ENCODE peak calls at places on chromosomes 11 and 22, in seven cellular contexts. B is colonic mucosa, P is pancreas, M is tibial artery, C is right lobe of liver, Y is Peyer's patch, K is OCI-LY7. D is an unnamed sample.

GRCh38 chr11:88345408-88345807 is 7.9 kb upstream of the CTSC start:
- DNase-seq in P (no peak), M (no peak), B (no peak), C (no peak), Y (no peak), K (no peak), D (no peak)

GRCh38 chr11:114059984-114060401 is 482 bp downstream of the ZBTB16 start:
- DNase-seq in B (peak; percentile 58), Y (peak; percentile 72), K (no peak), C (no peak), M (no peak), P (peak; percentile 70), D (no peak)

GRCh38 chr11:36688892-36689291 is 90.9 kb upstream of the RAG2 start:
- DNase-seq in B (no peak), Y (no peak), P (no peak), M (no peak), K (no peak), C (no peak), D (no peak)

GRCh38 chr11:46894506-46894905 is 23.8 kb downstream of the LRP4 start:
- DNase-seq in Y (no peak), M (no peak), K (no peak), C (no peak), P (no peak), B (no peak), D (no peak)

GRCh38 chr22:48737461-48738203 is 1090.0 kb downstream of the BRD1 start:
- DNase-seq in Y (peak; percentile 34), P (no peak), M (peak; percentile 60), C (no peak), B (no peak), K (no peak), D (no peak)

GRCh38 chr11:60970369-60970774 is 1.1 kb upstream of the CD6 start:
- DNase-seq in M (no peak), K (peak; percentile 66), B (peak; percentile 67), C (no peak), Y (peak; percentile 78), P (peak; percentile 89), D (peak; percentile 25)

GRCh38 chr11:132095230-132096165 is 725.1 kb downstream of the NTM start:
- DNase-seq in C (no peak), P (no peak), K (no peak), B (no peak), M (no peak), Y (no peak), D (no peak)

GRCh38 chr22:25403752-25404471 is 160.6 kb upstream of the GRK3 start:
- DNase-seq in B (peak; percentile 47), M (no peak), Y (no peak), C (no peak), P (peak; percentile 54), K (no peak), D (no peak)

GRCh38 chr11:2295971-2296912 is 5.5 kb downstream of the C11orf21 start:
- DNase-seq in K (no peak), Y (peak; percentile 33), B (no peak), M (peak; percentile 32), P (peak; percentile 32), C (peak; percentile 42), D (no peak)

DNA sequence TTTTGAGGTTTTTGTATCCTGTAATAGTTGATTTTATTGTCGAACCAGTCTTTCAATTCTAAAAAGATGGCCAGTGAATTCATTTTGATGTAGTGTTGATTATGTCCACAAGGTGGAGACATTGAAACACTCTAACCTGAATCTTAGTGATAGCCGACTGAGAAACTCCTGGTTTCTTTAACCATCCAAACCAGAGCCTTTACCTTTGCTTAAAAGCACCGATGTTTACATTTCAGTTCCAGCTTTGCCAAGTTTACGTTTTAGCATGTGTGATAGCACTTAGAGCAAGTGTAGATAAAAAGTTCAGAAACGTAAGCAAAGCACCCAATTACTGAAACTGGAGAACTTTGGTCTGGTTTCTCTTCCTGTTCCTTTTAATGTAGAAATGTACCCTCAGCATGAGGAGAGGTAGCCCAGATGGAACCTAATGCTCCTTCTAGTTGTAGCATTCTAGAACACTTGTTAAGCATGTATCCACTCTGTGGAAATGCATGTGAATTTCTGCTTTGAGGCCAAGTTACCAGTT is 208.7 kb downstream of the DBX1 start:
- DNase-seq in C (no peak), K (peak; percentile 58), Y (no peak), B (no peak), M (no peak), P (no peak), D (peak; percentile 25)
- TF ChIP-seq CTCF in C (peak; percentile 86), K (peak; percentile 88), Y (peak; percentile 83), B (peak; percentile 54), M (peak; percentile 76), P (peak; percentile 41), D (peak; percentile 73)

GRCh38 chr22:36369922-36370781 is 17.6 kb downstream of the MYH9 start:
- DNase-seq in M (peak; percentile 82), Y (peak; percentile 79), B (peak; percentile 83), P (no peak), K (peak; percentile 52), C (no peak), D (no peak)

GRCh38 chr22:36374603-36375024 is 13.2 kb downstream of the MYH9 start:
- DNase-seq in Y (peak; percentile 77), M (peak; percentile 69), P (no peak), K (no peak), C (peak; percentile 74), B (no peak), D (no peak)

GRCh38 chr22:36369004-36369921 is 18.5 kb downstream of the MYH9 start:
- DNase-seq in B (no peak), C (no peak), M (no peak), Y (no peak), K (no peak), P (no peak), D (no peak)

GRCh38 chr22:36373258-36373579 is 14.5 kb downstream of the MYH9 start:
- DNase-seq in B (no peak), C (peak; percentile 72), P (no peak), K (no peak), Y (no peak), M (peak; percentile 80), D (no peak)

DNA sequence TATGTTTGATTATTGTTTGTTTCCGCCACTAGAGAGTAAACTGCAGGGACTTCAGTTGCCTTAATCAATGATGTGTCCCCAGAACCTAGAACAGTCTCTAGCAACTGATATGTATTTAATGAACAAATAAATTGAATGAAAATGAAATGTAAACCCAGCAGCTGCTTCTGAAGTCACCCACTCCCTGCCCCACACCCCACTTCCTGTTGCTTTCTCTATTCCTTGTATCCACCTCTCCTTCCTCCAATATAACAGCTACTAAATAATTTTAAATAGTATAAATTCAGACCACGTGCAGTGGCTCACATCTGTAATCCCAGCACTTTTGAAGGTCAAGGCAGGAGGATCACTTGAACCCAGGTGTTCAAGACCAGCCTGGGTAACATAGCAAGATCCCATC is 15.8 kb downstream of the MYH9 start:
- DNase-seq in B (no peak), P (no peak), C (no peak), K (no peak), Y (no peak), M (no peak), D (no peak)
- H3K27ac ChIP-seq in B (peak overlapping the region; percentile 93), P (peak overlapping the region; percentile 75), C (peak overlapping the region; percentile 76), K (no peak overlapping the region), Y (peak overlapping the region; percentile 69), M (peak overlapping the region; percentile 95), D (peak overlapping the region; percentile 97)

DNA sequence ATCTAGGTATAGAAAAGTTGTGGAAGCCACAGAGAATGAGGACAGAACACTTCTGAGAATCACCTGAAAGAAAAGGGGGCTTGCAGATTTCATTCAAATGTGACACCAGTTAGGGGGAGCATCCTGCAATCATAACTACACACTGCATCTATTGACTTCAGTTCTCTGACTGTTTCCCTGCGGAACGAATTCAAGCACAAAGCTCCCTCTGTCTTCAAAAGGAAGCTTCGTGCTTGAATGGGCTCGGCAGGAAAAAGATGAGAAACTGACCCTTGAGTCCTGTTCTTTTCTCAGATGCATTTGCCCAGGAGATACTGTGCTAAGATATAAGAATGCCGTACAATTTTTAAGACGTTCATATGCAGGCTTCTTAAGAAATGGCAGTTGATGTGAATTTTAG is 2000.4 kb upstream of the RAG2 start:
- DNase-seq in K (no peak), Y (no peak), M (no peak), C (no peak), P (no peak), B (no peak), D (no peak)
- TF ChIP-seq CTCF in K (no peak), Y (no peak), M (no peak), C (no peak), P (no peak), B (no peak), D (no peak)

GRCh38 chr11:65774525-65775306 is 6.1 kb downstream of the AP5B1 start:
- DNase-seq in B (no peak), P (no peak), M (no peak), K (no peak), C (no peak), Y (no peak), D (no peak)
- H3K27ac ChIP-seq in B (no peak overlapping the region), P (no peak overlapping the region), M (no peak overlapping the region), K (no peak overlapping the region), C (no peak overlapping the region), Y (no peak overlapping the region), D (no peak overlapping the region)

DNA sequence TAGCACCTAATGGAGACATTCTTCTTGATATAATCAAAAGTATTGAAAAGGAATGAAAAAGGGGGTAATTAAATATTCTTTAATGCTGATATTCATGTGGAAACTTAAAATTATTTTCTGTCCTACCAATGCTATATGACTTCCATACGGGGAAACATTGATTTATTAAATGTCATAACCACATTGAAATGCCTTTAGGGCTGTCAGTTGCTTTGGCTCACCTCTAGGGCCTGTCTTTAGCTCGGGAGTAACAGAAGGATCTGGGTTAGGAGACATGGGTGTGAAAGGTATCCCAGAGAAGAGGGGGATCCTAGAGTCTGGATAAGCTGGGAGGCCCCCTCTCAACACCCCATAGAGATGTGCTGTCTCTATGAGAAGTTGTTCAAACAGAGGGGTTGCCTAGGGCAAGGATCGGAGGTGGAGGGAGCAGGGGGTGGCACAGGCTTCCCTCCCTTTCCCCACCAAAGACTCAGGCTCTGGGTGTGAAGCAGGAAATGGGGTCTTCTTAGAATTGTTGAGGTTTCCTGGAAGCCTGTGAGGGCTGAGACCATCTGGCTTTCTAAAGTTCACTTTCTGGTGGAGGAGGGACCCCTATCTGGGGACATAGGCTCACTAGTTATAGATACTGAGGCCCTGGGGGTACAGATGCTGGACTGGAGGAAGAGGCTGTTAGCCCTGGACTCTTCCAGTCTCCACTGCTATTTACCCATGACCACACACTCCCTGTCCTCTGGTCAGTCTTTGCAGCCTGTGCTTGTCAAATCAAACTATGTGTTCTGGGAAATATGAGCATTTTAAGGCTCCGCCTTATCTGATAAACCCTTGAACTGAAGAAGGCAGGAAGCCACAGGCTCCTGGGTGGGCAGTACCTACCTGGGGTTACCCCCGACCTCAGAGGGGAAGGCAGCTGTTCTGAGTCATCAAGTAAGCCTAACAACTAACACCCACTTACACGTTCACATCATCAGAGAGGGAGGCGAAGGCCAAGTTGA is 55.8 kb upstream of the RRAS2 start:
- DNase-seq in P (no peak), K (no peak), Y (no peak), C (no peak), M (no peak), B (no peak), D (no peak)
- TF ChIP-seq CTCF in P (no peak), K (no peak), Y (no peak), C (no peak), M (no peak), B (no peak), D (no peak)

GRCh38 chr11:118003021-118003423 is 16.8 kb downstream of the IL10RA start:
- DNase-seq in B (no peak), M (no peak), C (no peak), K (peak; percentile 28), Y (no peak), P (no peak), D (no peak)
- H3K27ac ChIP-seq in B (peak overlapping the region; percentile 76), M (no peak overlapping the region), C (peak overlapping the region; percentile 63), K (no peak overlapping the region), Y (peak overlapping the region; percentile 78), P (peak overlapping the region; percentile 53), D (no peak overlapping the region)